ENCODE peak calls at places on chromosomes 3 and 15, in ten cellular contexts. I, K, L, D, G, C, P, X, T and J are unnamed samples.

GRCh38 chr3:193997228-193998192 is 138.4 kb upstream of the HES1 start:
- DNase-seq in L (no peak), T (no peak), I (peak), X (peak), P (no peak), K (no peak), G (no peak), D (no peak), C (peak), J (no peak)

GRCh38 chr15:39083213-39083612 is 497.7 kb upstream of the THBS1 start:
- DNase-seq in K (no peak), X (no peak), C (no peak), T (peak), I (no peak), G (peak), L (peak), P (no peak), D (no peak), J (no peak)

GRCh38 chr15:94792166-94792565 is 560.8 kb downstream of the MCTP2 start:
- DNase-seq in X (no peak), T (no peak), I (no peak), L (peak), P (no peak), C (no peak), K (no peak), G (peak), D (no peak), J (no peak)

GRCh38 chr15:63094495-63094931 is 27.1 kb upstream of the LACTB start:
- DNase-seq in I (no peak), C (no peak), T (peak), P (no peak), G (no peak), X (no peak), K (no peak), D (no peak), L (no peak), J (no peak)

GRCh38 chr3:49620728-49621127 is 53.4 kb upstream of the APEH start:
- DNase-seq in G (no peak), D (no peak), K (no peak), P (no peak), L (no peak), C (no peak), T (no peak), X (no peak), I (no peak), J (no peak)

GRCh38 chr3:29481249-29481648 is 200.4 kb downstream of the RBMS3 start:
- DNase-seq in X (no peak), T (no peak), D (no peak), C (no peak), L (no peak), G (no peak), K (no peak), I (no peak), P (no peak), J (no peak)

GRCh38 chr3:9690451-9691450 is 12.9 kb upstream of the CPNE9 start:
- DNase-seq in X (no peak), D (no peak), I (no peak), T (peak), K (no peak), C (no peak), P (no peak), G (no peak), L (no peak), J (peak)

GRCh38 chr3:134357914-134358811 is 16.1 kb downstream of the AMOTL2 start:
- DNase-seq in G (peak), D (no peak), L (peak), X (no peak), I (peak), T (peak), C (no peak), K (no peak), P (no peak), J (no peak)

GRCh38 chr3:114878119-114878839 is 268.8 kb downstream of the ZBTB20 start:
- DNase-seq in X (no peak), K (no peak), L (peak), P (no peak), D (no peak), I (no peak), G (peak), C (no peak), T (no peak), J (no peak)

GRCh38 chr3:182092662-182093262 is 381.0 kb downstream of the SOX2 start:
- DNase-seq in T (no peak), G (no peak), I (no peak), C (no peak), P (peak), K (no peak), D (no peak), L (no peak), X (no peak), J (no peak)

GRCh38 chr15:78060232-78060631 is 17.3 kb downstream of the TBC1D2B start:
- DNase-seq in P (no peak), L (peak), I (no peak), G (peak), D (no peak), X (no peak), C (no peak), K (no peak), T (no peak), J (no peak)

GRCh38 chr15:77535845-77536244 is 96.9 kb downstream of the LINGO1 start:
- DNase-seq in T (no peak), L (peak), D (no peak), C (no peak), G (no peak), K (peak), X (peak), P (no peak), I (no peak), J (no peak)

GRCh38 chr3:11465744-11466611 is 177.7 kb downstream of the VGLL4 start:
- DNase-seq in K (no peak), I (peak), P (no peak), X (peak), T (peak), G (peak), L (no peak), C (no peak), D (no peak), J (no peak)

DNA sequence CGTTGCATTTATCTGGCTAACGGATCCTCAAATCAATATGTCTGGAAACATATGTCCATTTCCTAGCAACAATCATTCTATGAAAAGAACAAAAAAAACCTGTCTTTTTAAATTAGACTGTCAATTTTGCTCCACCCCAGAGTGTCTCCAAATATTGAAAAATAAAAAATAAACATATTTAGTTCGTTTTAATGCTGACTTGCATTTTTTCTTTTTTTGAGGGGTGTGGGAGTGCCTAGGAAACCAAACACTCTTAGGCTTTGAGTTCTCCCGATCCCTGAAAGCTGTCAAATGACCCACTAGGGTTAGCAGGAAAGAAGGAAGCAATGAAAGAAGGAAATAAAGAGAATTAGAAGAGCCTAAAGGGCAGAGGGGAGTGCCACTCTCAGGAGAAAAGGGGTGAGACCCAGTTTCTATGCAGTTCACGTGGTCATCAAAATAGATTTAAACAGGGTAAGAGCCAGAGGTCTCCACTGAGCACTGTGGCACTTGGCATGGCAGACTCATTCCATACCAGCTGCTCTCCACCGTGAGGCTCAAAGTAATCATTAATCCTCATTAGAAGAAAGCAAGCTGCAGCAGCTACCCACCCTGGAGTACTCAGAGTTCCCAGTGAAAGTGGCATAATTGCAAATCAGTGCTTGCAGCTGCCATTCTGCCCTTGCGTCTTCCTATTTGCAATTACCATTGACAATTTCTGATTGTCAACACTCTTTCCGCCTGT is 32.4 kb downstream of the PDZRN3 start:
- DNase-seq in G (no peak), T (no peak), K (no peak), X (no peak), L (no peak), P (no peak), I (no peak), D (no peak), C (no peak), J (no peak)
- TF ChIP-seq CTCF in G (no peak), T (no peak), K (no peak), X (no peak), L (no peak), P (no peak), I (no peak), D (no peak), C (no peak), J (no peak)

GRCh38 chr3:143001369-143002082 is at the start of gene U2SURP:
- DNase-seq in L (peak), P (peak), I (peak), X (peak), D (peak), C (peak), G (peak), K (peak), T (peak), J (peak)
- TF ChIP-seq CTCF in L (no peak), P (no peak), I (no peak), X (no peak), D (no peak), C (no peak), G (no peak), K (peak), T (no peak), J (no peak)

GRCh38 chr3:102686792-102687191 is 252.0 kb downstream of the ZPLD1 start:
- DNase-seq in C (no peak), K (no peak), D (no peak), I (no peak), L (no peak), P (no peak), X (no peak), G (no peak), T (no peak), J (no peak)
- TF ChIP-seq CTCF in C (no peak), K (no peak), D (no peak), I (no peak), L (no peak), P (no peak), X (no peak), G (no peak), T (no peak), J (no peak)

GRCh38 chr3:62803276-62803675 is 71.9 kb downstream of the CADPS start:
- DNase-seq in G (no peak), K (no peak), L (no peak), I (no peak), C (no peak), D (no peak), P (no peak), X (no peak), T (no peak), J (no peak)
- TF ChIP-seq CTCF in G (no peak), K (no peak), L (peak), I (no peak), C (no peak), D (no peak), P (no peak), X (no peak), T (no peak), J (no peak)